ENCODE peak calls at places on chromosomes 6 and 20, in five cellular contexts. F is EL; Z is stimulated activated CD4-positive, alpha-beta T cell treated with anti-CD3 and anti-CD28 coated beads, Interleukin-4, amount 100 ng/mL, for 4 hours; X is central memory CD8-positive, alpha-beta T cell; V is left ventricle myocardium inferior. T is an unnamed sample.

GRCh38 chr20:37775200-37775599 is 81.4 kb downstream of the CTNNBL1 start:
- DNase-seq in F (no peak), Z (no peak), X (no peak), V (no peak), T (no peak)

GRCh38 chr20:62028384-62028783 is 37.3 kb downstream of the TAF4 start:
- DNase-seq in F (no peak), Z (no peak), X (no peak), V (no peak), T (no peak)

GRCh38 chr20:41469868-41470267 is 103.2 kb upstream of the EMILIN3 start:
- DNase-seq in F (no peak), Z (no peak), X (no peak), V (peak; percentile 58), T (no peak)

GRCh38 chr6:56172144-56172543 is 75.2 kb downstream of the COL21A1 start:
- DNase-seq in F (no peak), Z (no peak), X (no peak), V (no peak), T (no peak)

GRCh38 chr20:3839328-3839727 is 7.3 kb upstream of the MAVS start:
- DNase-seq in F (no peak), Z (no peak), X (no peak), V (no peak), T (no peak)

GRCh38 chr6:131886517-131886916 is 64.7 kb downstream of the CCN2 start:
- DNase-seq in F (no peak), Z (no peak), X (no peak), V (no peak), T (no peak)

GRCh38 chr20:53850318-53850717 is 220.1 kb downstream of the BCAS1 start:
- DNase-seq in F (no peak), Z (no peak), X (no peak), V (no peak), T (no peak)

GRCh38 chr6:158467923-158468322 is 92.0 kb upstream of the TMEM181 start:
- DNase-seq in F (no peak), Z (no peak), X (no peak), V (no peak), T (no peak)

GRCh38 chr20:32336918-32337347 is 21.2 kb upstream of the ASXL1 start:
- DNase-seq in F (peak; percentile 51), Z (no peak), X (no peak), V (no peak), T (no peak)

GRCh38 chr6:424741-425417 is 33.3 kb downstream of the IRF4 start:
- DNase-seq in F (no peak), Z (no peak), X (no peak), V (no peak), T (no peak)

GRCh38 chr6:80163754-80164187 is 57.3 kb downstream of the BCKDHB start:
- DNase-seq in F (peak; percentile 78), Z (no peak), X (no peak), V (no peak), T (no peak)

GRCh38 chr6:166325383-166326042 is 16.8 kb downstream of the SFT2D1 start:
- DNase-seq in F (no peak), Z (no peak), X (no peak), V (no peak), T (no peak)

GRCh38 chr6:136089885-136090284 is 160.2 kb downstream of the MTFR2 start:
- DNase-seq in F (peak; percentile 34), Z (no peak), X (no peak), V (no peak), T (no peak)

GRCh38 chr6:10140824-10141223 is 274.1 kb downstream of the TFAP2A start:
- DNase-seq in F (no peak), Z (no peak), X (no peak), V (no peak), T (no peak)

GRCh38 chr6:134920422-134920821 is 29.5 kb downstream of the ALDH8A1 start:
- DNase-seq in F (peak; percentile 28), Z (no peak), X (no peak), V (no peak), T (no peak)

GRCh38 chr20:48986899-48987298 is 59.2 kb upstream of the CSE1L start:
- DNase-seq in F (no peak), Z (no peak), X (no peak), V (no peak), T (no peak)

GRCh38 chr6:79666633-79667032 is 35.5 kb downstream of the SH3BGRL2 start:
- DNase-seq in F (no peak), Z (no peak), X (no peak), V (no peak), T (no peak)

GRCh38 chr6:34295721-34296120 is 46.9 kb upstream of the SMIM29 start:
- DNase-seq in F (no peak), Z (no peak), X (no peak), V (no peak), T (no peak)

GRCh38 chr6:27772261-27773001 is 139.8 kb downstream of the OR2B2 start:
- DNase-seq in F (peak; percentile 83), Z (peak; percentile 79), X (peak; percentile 81), V (peak; percentile 84), T (peak; percentile 70)

GRCh38 chr20:32235331-32236047 is 27.8 kb downstream of the POFUT1 start:
- DNase-seq in F (no peak), Z (no peak), X (no peak), V (no peak), T (no peak)

GRCh38 chr6:37864250-37864649 is 44.7 kb downstream of the ZFAND3 start:
- DNase-seq in F (no peak), Z (no peak), X (no peak), V (no peak), T (no peak)

GRCh38 chr6:44275271-44275748 is 5.1 kb downstream of the TMEM151B start:
- DNase-seq in F (no peak), Z (no peak), X (no peak), V (no peak), T (no peak)

GRCh38 chr6:128630213-128630612 is 109.8 kb upstream of the PTPRK start:
- DNase-seq in F (peak; percentile 12), Z (no peak), X (no peak), V (no peak), T (no peak)

GRCh38 chr6:128848169-128848935 is 34.6 kb upstream of the LAMA2 start:
- DNase-seq in F (no peak), Z (no peak), X (no peak), V (no peak), T (no peak)

GRCh38 chr6:74213995-74214394 is 518.0 kb downstream of the CD109 start:
- DNase-seq in F (no peak), Z (no peak), X (no peak), V (no peak), T (no peak)

GRCh38 chr20:31573555-31574295 is 31.4 kb upstream of the ID1 start:
- DNase-seq in F (no peak), Z (no peak), X (no peak), V (no peak), T (no peak)

GRCh38 chr20:47501117-47501482 is 587 bp upstream of the NCOA3 start:
- DNase-seq in F (no peak), Z (no peak), X (no peak), V (no peak), T (no peak)

GRCh38 chr6:26157150-26157837 is 70.1 kb downstream of the HFE start:
- DNase-seq in F (no peak), Z (peak; percentile 47), X (peak; percentile 64), V (peak; percentile 45), T (peak; percentile 52)

GRCh38 chr6:8180327-8181161 is 78.2 kb upstream of the EEF1E1 start:
- DNase-seq in F (peak; percentile 97), Z (no peak), X (no peak), V (no peak), T (no peak)

GRCh38 chr6:168133186-168133585 is 54.2 kb upstream of the FRMD1 start:
- DNase-seq in F (peak; percentile 62), Z (no peak), X (no peak), V (peak; percentile 52), T (no peak)

GRCh38 chr6:36765943-36766648 is 68.5 kb downstream of the RAB44 start:
- DNase-seq in F (peak; percentile 82), Z (peak; percentile 74), X (peak; percentile 65), V (peak; percentile 77), T (peak; percentile 64)

GRCh38 chr20:45138451-45139300 is 14.4 kb upstream of the WFDC12 start:
- DNase-seq in F (peak; percentile 8), Z (peak; percentile 12), X (no peak), V (peak; percentile 31), T (no peak)

GRCh38 chr6:168050861-168051586 is 28.0 kb downstream of the FRMD1 start:
- DNase-seq in F (no peak), Z (no peak), X (no peak), V (no peak), T (no peak)

GRCh38 chr20:64254571-64255360 is 782 bp upstream of the PCMTD2 start:
- DNase-seq in F (no peak), Z (no peak), X (no peak), V (no peak), T (no peak)

GRCh38 chr20:31901615-31902014 is 31.2 kb downstream of the TTLL9 start:
- DNase-seq in F (no peak), Z (no peak), X (no peak), V (no peak), T (no peak)

GRCh38 chr6:143802833-143803565 is 40.1 kb upstream of the LTV1 start:
- DNase-seq in F (no peak), Z (peak; percentile 4), X (no peak), V (no peak), T (no peak)

GRCh38 chr6:131811510-131811909 is 3.7 kb downstream of the ENPP1 start:
- DNase-seq in F (peak; percentile 17), Z (no peak), X (no peak), V (no peak), T (no peak)

T was measured in effector CD8-positive, alpha-beta T cell.